ENCODE peak calls at places on chromosomes 7 and 10, in six cellular contexts. J is GM04503; Q is hippocampal formation; Y is mucosa of gallbladder; C is AG09309; W is activated CD4-positive, alpha-beta T cell treated with anti-CD3 and anti-CD28 coated beads, Interleukin-2, amount 50 U/mL, for 1 hour. I is an unnamed sample.

GRCh38 chr10:58721781-58722180 is 209.1 kb downstream of the BICC1 start:
- DNase-seq in C (no peak), Y (no peak), J (no peak), Q (no peak), W (no peak), I (no peak)

GRCh38 chr10:72340510-72340895 is 14.2 kb downstream of the DNAJB12 start:
- DNase-seq in Y (no peak), J (no peak), Q (no peak), C (no peak), W (peak), I (no peak)

GRCh38 chr7:41621953-41622831 is 80.7 kb downstream of the INHBA start:
- DNase-seq in W (no peak), Y (no peak), Q (no peak), C (no peak), J (no peak), I (no peak)

GRCh38 chr10:101285519-101286070 is 56.3 kb upstream of the LBX1 start:
- DNase-seq in J (no peak), W (no peak), Q (no peak), Y (no peak), C (no peak), I (no peak)

GRCh38 chr7:105591522-105591921 is 10.2 kb upstream of the EFCAB10 start:
- DNase-seq in C (no peak), Y (no peak), J (no peak), W (no peak), Q (no peak), I (no peak)

GRCh38 chr10:6171891-6172354 is 30.8 kb upstream of the PFKFB3 start:
- DNase-seq in J (peak), Y (peak), W (no peak), C (peak), Q (peak), I (peak)

GRCh38 chr7:85220651-85221050 is 33.8 kb upstream of the SEMA3D start:
- DNase-seq in Q (no peak), Y (no peak), J (no peak), W (no peak), C (no peak), I (no peak)

GRCh38 chr10:4066581-4067403 is 281.8 kb upstream of the KLF6 start:
- DNase-seq in W (no peak), C (no peak), J (no peak), Y (no peak), Q (no peak), I (no peak)

GRCh38 chr10:126632705-126633104 is 37.8 kb downstream of the C10orf90 start:
- DNase-seq in C (no peak), J (no peak), W (no peak), Y (no peak), Q (no peak), I (no peak)

GRCh38 chr7:3730271-3730670 is 429.2 kb downstream of the SDK1 start:
- DNase-seq in Y (no peak), C (no peak), W (no peak), J (no peak), Q (no peak), I (no peak)

GRCh38 chr7:18864967-18865366 is 252.5 kb downstream of the TWIST1 start:
- DNase-seq in Q (no peak), W (no peak), J (no peak), C (no peak), Y (no peak), I (no peak)

GRCh38 chr7:12731214-12731656 is 43.8 kb downstream of the ARL4A start:
- DNase-seq in C (no peak), Q (no peak), W (peak), J (no peak), Y (no peak), I (no peak)